ENCODE peak calls at places on chromosomes 2 and 18, in four cellular contexts. C is cardiac muscle cell; H is effector memory CD4-positive, alpha-beta T cell; Q is hepatocyte. P is an unnamed sample.
A peak's percentile ranks its signal among the peaks of the same experiment; 100 is the strongest.

GRCh38 chr2:2331905-2332280 is 818 bp upstream of the MYT1L start:
- DNase-seq in C (no peak), H (no peak), Q (no peak), P (no peak)

GRCh38 chr18:59881728-59882685 is 17.8 kb upstream of the PMAIP1 start:
- DNase-seq in C (peak; percentile 67), H (no peak), Q (peak; percentile 57), P (peak; percentile 90)

GRCh38 chr2:219171231-219171651 is 1.4 kb upstream of the SLC23A3 start:
- DNase-seq in C (peak; percentile 90), H (peak; percentile 18), Q (peak; percentile 68), P (peak; percentile 50)

GRCh38 chr2:201984800-201985525 is 48.7 kb upstream of the FZD7 start:
- DNase-seq in C (no peak), H (no peak), Q (no peak), P (no peak)

GRCh38 chr2:67290451-67290991 is 106.6 kb upstream of the ETAA1 start:
- DNase-seq in C (peak; percentile 56), H (no peak), Q (no peak), P (no peak)

GRCh38 chr18:55647331-55647730 is 59.3 kb upstream of the TCF4 start:
- DNase-seq in C (no peak), H (no peak), Q (no peak), P (no peak)

GRCh38 chr18:52422985-52423601 is 83.1 kb downstream of the DCC start:
- DNase-seq in C (no peak), H (no peak), Q (peak; percentile 6), P (peak; percentile 2)

GRCh38 chr2:198371902-198372611 is 567.7 kb downstream of the PLCL1 start:
- DNase-seq in C (peak; percentile 0), H (no peak), Q (no peak), P (no peak)

GRCh38 chr2:221075203-221075602 is 496.9 kb downstream of the EPHA4 start:
- DNase-seq in C (no peak), H (no peak), Q (no peak), P (no peak)

GRCh38 chr18:44826418-44827259 is 146.0 kb downstream of the SETBP1 start:
- DNase-seq in C (peak; percentile 97), H (no peak), Q (peak; percentile 78), P (peak; percentile 60)

GRCh38 chr2:240291940-240292574 is 143.4 kb upstream of the GPC1 start:
- DNase-seq in C (no peak), H (no peak), Q (no peak), P (no peak)

GRCh38 chr2:216532562-216532961 is 33.9 kb downstream of the RPL37A start:
- DNase-seq in C (no peak), H (no peak), Q (no peak), P (peak; percentile 59)

GRCh38 chr18:48826806-48827205 is 124.0 kb downstream of the SMAD7 start:
- DNase-seq in C (no peak), H (no peak), Q (no peak), P (no peak)

GRCh38 chr2:165016772-165017411 is 61.6 kb upstream of the SLC38A11 start:
- DNase-seq in C (peak; percentile 50), H (no peak), Q (peak; percentile 75), P (no peak)

GRCh38 chr18:41058351-41059125 is 896.5 kb upstream of the PIK3C3 start:
- DNase-seq in C (no peak), H (no peak), Q (no peak), P (no peak)

GRCh38 chr2:160352492-160352891 is 141.1 kb downstream of the RBMS1 start:
- DNase-seq in C (peak; percentile 73), H (no peak), Q (no peak), P (no peak)

GRCh38 chr2:21036708-21037670 is 6.9 kb downstream of the APOB start:
- DNase-seq in C (no peak), H (no peak), Q (no peak), P (no peak)

GRCh38 chr2:112579280-112579679 is 5.1 kb upstream of the CHCHD5 start:
- DNase-seq in C (peak; percentile 86), H (no peak), Q (no peak), P (peak; percentile 4)

GRCh38 chr18:76657428-76657827 is 162.4 kb upstream of the ZNF516 start:
- DNase-seq in C (no peak), H (no peak), Q (peak; percentile 65), P (no peak)

GRCh38 chr2:101440127-101440738 is 34.7 kb downstream of the RFX8 start:
- DNase-seq in C (peak; percentile 90), H (no peak), Q (no peak), P (peak; percentile 25)

DNA sequence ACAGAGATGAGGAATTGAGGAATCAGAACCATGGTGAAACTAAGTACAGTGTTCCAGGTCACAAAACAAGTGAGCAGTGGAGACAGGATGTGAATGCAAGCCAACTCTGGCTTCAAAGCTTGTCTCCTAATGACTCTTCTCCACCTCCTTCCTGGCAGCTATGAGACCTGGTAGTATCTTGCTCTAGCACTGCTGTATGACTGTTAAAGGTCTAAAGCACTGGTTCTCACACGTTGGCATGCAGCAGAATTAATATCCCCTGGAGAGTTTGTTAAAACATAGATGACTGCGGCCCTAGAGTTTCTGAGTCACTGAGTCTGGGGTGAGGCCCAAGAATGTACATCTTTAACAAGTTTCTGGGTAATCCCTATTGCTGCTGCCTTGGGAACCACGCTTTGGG is 63.3 kb downstream of the SUCLG1 start:
- DNase-seq in C (peak; percentile 2), H (no peak), Q (no peak), P (no peak)
- H3K27ac ChIP-seq in C (no peak overlapping the region), H (no peak overlapping the region), Q (no peak overlapping the region), P (no peak overlapping the region)

GRCh38 chr2:233139875-233140585 is 79.9 kb downstream of the INPP5D start:
- DNase-seq in C (no peak), H (no peak), Q (no peak), P (no peak)
- H3K4me3 ChIP-seq in C (no peak overlapping the region), H (no peak overlapping the region), Q (no peak overlapping the region), P (no peak overlapping the region)

GRCh38 chr2:157839162-157839801 is 36.8 kb downstream of the ACVR1 start:
- DNase-seq in C (peak; percentile 60), H (no peak), Q (peak; percentile 58), P (no peak)

GRCh38 chr2:157838442-157839161 is 37.5 kb downstream of the ACVR1 start:
- DNase-seq in C (peak; percentile 71), H (no peak), Q (peak; percentile 68), P (peak; percentile 86)

GRCh38 chr2:157835425-157835824 is 40.7 kb downstream of the ACVR1 start:
- DNase-seq in C (no peak), H (no peak), Q (no peak), P (no peak)

GRCh38 chr2:157837851-157838441 is 38.2 kb downstream of the ACVR1 start:
- DNase-seq in C (peak; percentile 43), H (no peak), Q (peak; percentile 35), P (peak; percentile 73)

GRCh38 chr2:157836531-157836930 is 39.6 kb downstream of the ACVR1 start:
- DNase-seq in C (no peak), H (no peak), Q (peak; percentile 27), P (peak; percentile 87)
- H3K27ac ChIP-seq in C (no peak overlapping the region), H (no peak overlapping the region), Q (peak overlapping the region; percentile 90), P (peak overlapping the region; percentile 67)

GRCh38 chr2:139366659-139367058 is 586.5 kb upstream of the NXPH2 start:
- DNase-seq in C (no peak), H (no peak), Q (no peak), P (no peak)

GRCh38 chr2:139374307-139374850 is 594.2 kb upstream of the NXPH2 start:
- DNase-seq in C (no peak), H (no peak), Q (no peak), P (no peak)

GRCh38 chr2:139365189-139365588 is 585.0 kb upstream of the NXPH2 start:
- DNase-seq in C (no peak), H (no peak), Q (no peak), P (no peak)

DNA sequence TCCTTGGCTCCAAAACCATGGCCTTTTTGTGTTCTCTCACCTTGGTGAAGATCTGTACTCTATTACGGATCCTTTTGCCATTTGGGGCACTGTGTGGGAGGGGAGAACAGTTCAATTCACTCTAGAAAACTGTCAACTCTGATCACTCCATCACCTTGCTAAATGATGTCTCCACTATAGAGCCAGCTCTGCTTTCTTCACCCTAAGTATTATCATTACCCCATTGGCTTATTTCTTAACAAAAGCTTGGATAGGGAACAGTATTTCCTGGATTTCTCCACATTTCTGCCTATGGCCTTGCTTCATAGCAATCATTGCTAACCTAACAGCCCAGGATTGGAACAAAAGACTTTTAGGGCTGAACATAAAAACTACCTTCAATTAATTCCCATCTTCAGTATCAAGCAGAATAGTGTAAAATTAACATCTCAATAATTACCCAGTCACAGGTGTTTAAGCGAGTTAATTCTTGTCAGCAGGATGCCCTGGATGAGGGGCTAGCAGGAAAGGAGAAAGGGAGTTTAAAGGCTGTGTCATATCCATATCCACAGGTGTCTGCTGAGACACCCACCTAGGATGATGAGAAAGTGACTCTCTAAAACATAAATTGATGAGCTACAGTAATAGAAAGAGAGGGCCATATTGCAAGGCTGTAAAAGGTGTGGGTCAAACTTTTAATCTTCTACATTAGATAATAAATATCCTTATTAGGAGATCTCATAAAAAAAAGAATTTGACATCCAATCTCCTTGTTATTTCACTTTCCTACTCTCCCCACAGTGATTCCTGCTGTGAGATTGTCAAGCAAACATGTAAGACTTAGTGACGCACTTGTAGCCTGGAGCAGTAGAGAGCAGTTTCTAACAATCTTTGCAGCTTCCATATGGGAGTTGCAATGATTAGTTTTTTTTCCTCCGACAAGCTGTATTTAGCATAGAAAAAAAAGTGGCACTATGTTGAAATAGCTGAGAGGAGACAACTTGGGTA is 589.5 kb upstream of the NXPH2 start:
- DNase-seq in C (no peak), H (no peak), Q (no peak), P (no peak)
- H3K4me3 ChIP-seq in C (no peak overlapping the region), H (no peak overlapping the region), Q (no peak overlapping the region), P (no peak overlapping the region)

GRCh38 chr2:236046715-236047114 is 121.5 kb downstream of the GBX2 start:
- DNase-seq in C (no peak), H (no peak), Q (no peak), P (no peak)

GRCh38 chr2:236047886-236048540 is 120.2 kb downstream of the GBX2 start:
- DNase-seq in C (no peak), H (no peak), Q (peak; percentile 73), P (peak; percentile 63)

GRCh38 chr2:236045264-236046235 is 122.6 kb downstream of the GBX2 start:
- DNase-seq in C (no peak), H (no peak), Q (peak; percentile 33), P (no peak)

GRCh38 chr2:236049981-236050380 is 118.2 kb downstream of the GBX2 start:
- DNase-seq in C (no peak), H (no peak), Q (no peak), P (no peak)

GRCh38 chr2:236047176-236047575 is 121.0 kb downstream of the GBX2 start:
- DNase-seq in C (no peak), H (no peak), Q (no peak), P (no peak)
- H3K27ac ChIP-seq in C (no peak overlapping the region), H (no peak overlapping the region), Q (peak overlapping the region; percentile 83), P (no peak overlapping the region)

DNA sequence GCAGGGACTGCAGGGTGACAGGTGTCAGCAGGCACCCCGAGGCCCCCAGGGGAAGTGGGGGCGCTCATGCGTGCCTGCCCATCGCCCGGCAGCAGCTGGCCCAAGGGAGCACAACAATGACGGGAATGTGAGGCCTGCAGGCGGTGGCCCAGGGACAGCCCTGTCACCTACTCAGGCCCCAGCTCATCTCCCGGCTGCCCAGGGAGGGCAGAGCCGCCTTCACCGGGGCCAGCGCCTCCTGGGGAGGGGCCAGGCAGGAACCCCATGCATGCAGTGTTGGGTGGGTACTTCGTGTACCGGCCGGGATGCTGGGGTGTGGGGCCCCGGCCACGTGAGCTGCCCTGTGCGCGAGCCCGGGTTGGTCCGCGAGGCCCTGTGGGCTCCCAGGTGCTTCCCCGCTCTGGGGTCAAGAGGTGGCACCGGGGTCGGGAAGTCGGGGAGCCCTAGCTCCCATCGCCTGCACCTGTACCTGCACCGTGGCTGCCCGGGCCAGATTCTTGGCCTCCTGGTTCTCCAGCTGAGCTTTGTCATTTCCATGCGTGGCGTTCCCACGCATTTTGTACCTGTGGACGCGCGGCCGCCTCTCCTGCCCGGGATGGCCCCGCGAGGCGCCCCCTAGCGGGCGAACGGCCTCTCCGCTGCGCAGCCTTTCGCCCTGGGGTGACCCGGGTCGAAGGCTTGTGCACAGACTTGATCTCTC is 823 bp downstream of the KLHL30 start:
- DNase-seq in C (no peak), H (no peak), Q (no peak), P (peak; percentile 25)
- H3K4me3 ChIP-seq in C (peak overlapping the region; percentile 7), H (no peak overlapping the region), Q (no peak overlapping the region), P (no peak overlapping the region)

P was measured in small intestine.